ENCODE peak calls at places on chromosome 20, in nine cellular contexts. T is effector CD4-positive, alpha-beta T cell; D is T-helper 2 cell; E is caudate nucleus; M is neural progenitor cell; Z is astrocyte of the cerebellum; A is NCI-H1105; N is activated T-cell treated with anti-CD3 and anti-CD28 coated beads, Interleukin-2, amount 50 U/mL, for 24 hours; S is right atrium auricular region. J is an unnamed sample.

GRCh38 chr20:52552181-52552872 is 360.7 kb upstream of the ZFP64 start:
- DNase-seq in M (no peak), S (no peak), E (no peak), T (no peak), D (no peak), A (no peak), N (no peak), Z (no peak), J (no peak)

GRCh38 chr20:22579119-22579427 is 5.3 kb downstream of the FOXA2 start:
- DNase-seq in N (no peak), D (no peak), A (no peak), T (no peak), S (no peak), E (no peak), M (peak; percentile 96), Z (no peak), J (peak; percentile 36)

GRCh38 chr20:32585011-32585518 is at the start of gene NOL4L:
- DNase-seq in N (peak; percentile 63), S (no peak), E (no peak), M (peak; percentile 82), Z (no peak), A (peak; percentile 14), D (no peak), T (peak; percentile 36), J (no peak)

GRCh38 chr20:53547664-53548239 is 45.9 kb downstream of the ZNF217 start:
- DNase-seq in Z (peak; percentile 52), A (peak; percentile 44), S (no peak), N (no peak), T (no peak), E (peak; percentile 17), M (peak; percentile 77), D (no peak), J (no peak)

GRCh38 chr20:32463642-32464400 is 105.7 kb downstream of the ASXL1 start:
- DNase-seq in N (no peak), A (no peak), T (no peak), D (no peak), E (peak; percentile 86), M (peak; percentile 48), S (no peak), Z (no peak), J (peak; percentile 87)

GRCh38 chr20:35091808-35092523 is 641 bp downstream of the TRPC4AP start:
- DNase-seq in S (no peak), T (peak; percentile 7), M (peak; percentile 16), N (no peak), E (no peak), A (no peak), Z (no peak), D (no peak), J (peak; percentile 21)

GRCh38 chr20:25178563-25179438 is 16.7 kb upstream of the ENTPD6 start:
- DNase-seq in M (peak; percentile 71), T (no peak), N (no peak), S (no peak), A (peak; percentile 46), E (no peak), Z (peak; percentile 55), D (no peak), J (no peak)

GRCh38 chr20:63699466-63700198 is 3.2 kb downstream of the TNFRSF6B start:
- DNase-seq in E (no peak), Z (no peak), D (no peak), A (no peak), M (no peak), T (no peak), N (no peak), S (no peak), J (no peak)

GRCh38 chr20:48941467-48941866 is 20.0 kb downstream of the ARFGEF2 start:
- DNase-seq in Z (no peak), D (no peak), S (no peak), N (no peak), T (no peak), M (no peak), A (no peak), E (no peak), J (no peak)

GRCh38 chr20:35000922-35001595 is 45.4 kb downstream of the MYH7B start:
- DNase-seq in S (no peak), Z (no peak), N (no peak), A (no peak), T (no peak), M (no peak), D (no peak), E (no peak), J (no peak)